ENCODE peak calls at places on chromosomes 5 and 9, in nine cellular contexts. S, R, E, J, W, N, T, B and C are unnamed samples.
A peak's percentile ranks its signal among the peaks of the same experiment; 100 is the strongest.

GRCh38 chr9:110977259-110977709 is 61.0 kb downstream of the LPAR1 start:
- DNase-seq in S (no peak), R (peak; percentile 54), E (no peak), J (no peak), W (peak; percentile 84), N (no peak), T (peak; percentile 13), B (no peak), C (no peak)

GRCh38 chr9:89678394-89679005 is 73.7 kb downstream of the GADD45G start:
- DNase-seq in S (peak; percentile 34), R (no peak), E (no peak), J (no peak), W (no peak), N (peak; percentile 53), T (no peak), B (no peak), C (no peak)

GRCh38 chr5:23089316-23089715 is 236.2 kb upstream of the CDH12 start:
- DNase-seq in S (no peak), R (no peak), E (no peak), J (no peak), W (no peak), N (no peak), T (no peak), B (no peak), C (no peak)

GRCh38 chr5:126852916-126853315 is 76.0 kb downstream of the LMNB1 start:
- DNase-seq in S (no peak), R (no peak), E (no peak), J (no peak), W (no peak), N (no peak), T (no peak), B (no peak), C (no peak)

GRCh38 chr9:136628287-136628686 is 34.4 kb upstream of the EGFL7 start:
- DNase-seq in S (no peak), R (no peak), E (no peak), J (no peak), W (no peak), N (no peak), T (no peak), B (no peak), C (no peak)

GRCh38 chr9:114016101-114016500 is 62.0 kb downstream of the AMBP start:
- DNase-seq in S (no peak), R (no peak), E (no peak), J (no peak), W (no peak), N (no peak), T (no peak), B (no peak), C (no peak)

GRCh38 chr5:1130218-1130946 is 18.5 kb upstream of the SLC12A7 start:
- DNase-seq in S (no peak), R (no peak), E (no peak), J (no peak), W (no peak), N (peak; percentile 85), T (no peak), B (peak; percentile 73), C (no peak)

GRCh38 chr9:96139592-96140251 is 162.3 kb downstream of the HSD17B3 start:
- DNase-seq in S (no peak), R (peak; percentile 85), E (no peak), J (no peak), W (peak; percentile 87), N (no peak), T (no peak), B (peak; percentile 86), C (no peak)

GRCh38 chr9:78609471-78609870 is 312.5 kb downstream of the PSAT1 start:
- DNase-seq in S (no peak), R (no peak), E (no peak), J (no peak), W (no peak), N (no peak), T (no peak), B (no peak), C (no peak)

GRCh38 chr5:22928821-22929482 is 75.8 kb upstream of the CDH12 start:
- DNase-seq in S (peak; percentile 58), R (no peak), E (peak; percentile 9), J (no peak), W (no peak), N (no peak), T (no peak), B (no peak), C (no peak)

GRCh38 chr9:35490155-35490909 is 421 bp downstream of the RUSC2 start:
- DNase-seq in S (peak; percentile 40), R (no peak), E (no peak), J (no peak), W (no peak), N (peak; percentile 66), T (peak; percentile 53), B (peak; percentile 51), C (no peak)

GRCh38 chr5:14581891-14582796 is 552 bp downstream of the OTULINL start:
- DNase-seq in S (peak; percentile 82), R (no peak), E (no peak), J (peak; percentile 75), W (peak; percentile 21), N (peak; percentile 85), T (peak; percentile 45), B (peak; percentile 83), C (peak; percentile 70)

GRCh38 chr5:14580037-14581034 is 1.3 kb upstream of the OTULINL start:
- DNase-seq in S (no peak), R (peak; percentile 68), E (no peak), J (no peak), W (peak; percentile 78), N (no peak), T (no peak), B (peak; percentile 25), C (no peak)

GRCh38 chr5:14584848-14585247 is 3.3 kb downstream of the OTULINL start:
- DNase-seq in S (no peak), R (no peak), E (no peak), J (no peak), W (no peak), N (no peak), T (no peak), B (no peak), C (no peak)

GRCh38 chr5:14581333-14581890 is at the start of gene OTULINL:
- DNase-seq in S (peak; percentile 96), R (peak; percentile 65), E (peak; percentile 91), J (peak; percentile 83), W (peak; percentile 72), N (peak; percentile 100), T (peak; percentile 71), B (peak; percentile 94), C (peak; percentile 48)

GRCh38 chr5:14582797-14583137 is 1.2 kb downstream of the OTULINL start:
- DNase-seq in S (no peak), R (no peak), E (no peak), J (no peak), W (no peak), N (no peak), T (no peak), B (peak; percentile 14), C (no peak)
- H3K4me3 ChIP-seq in S (peak overlapping the region; percentile 82), R (peak overlapping the region; percentile 15), E (no peak overlapping the region), J (peak overlapping the region; percentile 60), W (peak overlapping the region; percentile 59), N (peak overlapping the region; percentile 67), T (peak overlapping the region; percentile 96), B (no peak overlapping the region), C (no peak overlapping the region)

DNA sequence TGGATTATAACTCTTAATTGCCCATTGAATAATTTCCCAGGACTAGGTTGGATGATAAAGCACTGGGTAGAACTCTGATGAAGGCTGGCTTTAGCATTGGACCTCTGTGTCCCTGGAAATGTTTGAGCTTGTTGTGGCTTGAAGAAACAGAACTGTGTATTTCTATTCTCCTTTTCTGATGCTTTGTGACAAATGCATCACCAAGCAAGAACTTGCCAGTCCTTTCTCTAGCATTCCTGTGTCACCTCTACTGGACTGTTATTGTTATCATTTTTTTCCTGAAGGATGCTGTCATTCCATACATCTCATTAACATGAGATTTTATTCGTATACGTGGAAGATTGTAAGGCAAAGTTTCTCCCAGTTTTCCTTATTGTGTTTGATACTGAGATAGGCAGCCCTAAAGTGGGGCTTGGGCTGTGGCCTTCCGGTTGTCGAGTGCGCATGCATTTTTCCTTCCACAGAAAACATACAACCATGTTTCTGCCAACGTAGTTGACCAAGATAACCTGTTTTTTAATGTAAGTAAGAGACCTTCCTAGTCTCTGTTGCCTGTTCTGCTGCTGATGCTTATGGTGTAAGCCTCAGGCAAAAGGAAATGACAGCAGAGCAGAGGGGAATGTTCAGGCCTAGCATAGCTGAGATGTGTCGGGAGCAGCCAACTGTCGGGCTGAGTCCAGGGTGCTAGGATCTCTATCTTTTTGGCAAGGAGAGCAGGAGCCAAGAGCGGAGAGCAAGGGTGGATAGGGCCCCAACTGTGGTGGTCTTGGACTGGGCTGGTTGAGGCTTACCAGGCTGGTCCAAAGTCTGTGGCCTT is 2.3 kb downstream of the NTRK2 start:
- DNase-seq in S (no peak), R (no peak), E (no peak), J (no peak), W (no peak), N (no peak), T (no peak), B (no peak), C (no peak)
- H3K4me3 ChIP-seq in S (no peak overlapping the region), R (no peak overlapping the region), E (no peak overlapping the region), J (no peak overlapping the region), W (no peak overlapping the region), N (no peak overlapping the region), T (no peak overlapping the region), B (no peak overlapping the region), C (no peak overlapping the region)

DNA sequence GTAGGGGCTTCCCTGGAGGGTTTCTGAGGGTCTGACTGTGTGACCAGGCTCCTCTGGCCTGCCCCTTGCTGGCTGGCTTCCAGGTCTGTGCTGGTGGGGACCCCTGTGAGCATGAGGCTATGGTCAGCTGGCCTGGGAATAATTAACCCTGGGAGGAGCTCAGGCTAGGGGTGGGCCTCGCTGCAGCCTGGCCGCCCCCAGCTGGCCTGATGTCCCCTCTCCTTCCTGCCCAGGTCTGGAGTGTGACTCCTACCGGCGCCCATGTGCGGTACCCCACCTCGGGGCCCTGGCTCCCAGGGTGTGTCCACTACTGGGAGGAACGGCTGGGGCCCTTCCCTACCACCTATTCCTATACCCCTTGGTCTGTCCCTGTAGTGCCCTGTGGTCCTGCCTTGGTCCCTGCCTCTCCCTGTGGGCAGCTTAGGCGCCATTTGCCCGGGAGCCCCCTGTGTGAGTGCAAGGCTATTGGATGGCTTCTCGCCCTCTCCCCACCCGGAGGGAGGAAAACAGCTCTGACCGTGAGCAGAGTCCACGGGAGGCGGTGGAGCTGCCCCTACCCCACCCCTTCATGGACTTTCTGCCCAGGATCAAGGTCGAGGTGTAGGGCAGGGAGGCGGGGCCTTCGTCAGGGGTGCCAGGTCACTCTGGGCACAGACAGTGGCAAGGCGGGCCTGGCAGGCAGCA is 9.4 kb downstream of the RXRA start:
- DNase-seq in S (no peak), R (no peak), E (no peak), J (no peak), W (no peak), N (no peak), T (no peak), B (no peak), C (no peak)
- H3K4me3 ChIP-seq in S (no peak overlapping the region), R (no peak overlapping the region), E (no peak overlapping the region), J (no peak overlapping the region), W (no peak overlapping the region), N (no peak overlapping the region), T (no peak overlapping the region), B (no peak overlapping the region), C (no peak overlapping the region)

DNA sequence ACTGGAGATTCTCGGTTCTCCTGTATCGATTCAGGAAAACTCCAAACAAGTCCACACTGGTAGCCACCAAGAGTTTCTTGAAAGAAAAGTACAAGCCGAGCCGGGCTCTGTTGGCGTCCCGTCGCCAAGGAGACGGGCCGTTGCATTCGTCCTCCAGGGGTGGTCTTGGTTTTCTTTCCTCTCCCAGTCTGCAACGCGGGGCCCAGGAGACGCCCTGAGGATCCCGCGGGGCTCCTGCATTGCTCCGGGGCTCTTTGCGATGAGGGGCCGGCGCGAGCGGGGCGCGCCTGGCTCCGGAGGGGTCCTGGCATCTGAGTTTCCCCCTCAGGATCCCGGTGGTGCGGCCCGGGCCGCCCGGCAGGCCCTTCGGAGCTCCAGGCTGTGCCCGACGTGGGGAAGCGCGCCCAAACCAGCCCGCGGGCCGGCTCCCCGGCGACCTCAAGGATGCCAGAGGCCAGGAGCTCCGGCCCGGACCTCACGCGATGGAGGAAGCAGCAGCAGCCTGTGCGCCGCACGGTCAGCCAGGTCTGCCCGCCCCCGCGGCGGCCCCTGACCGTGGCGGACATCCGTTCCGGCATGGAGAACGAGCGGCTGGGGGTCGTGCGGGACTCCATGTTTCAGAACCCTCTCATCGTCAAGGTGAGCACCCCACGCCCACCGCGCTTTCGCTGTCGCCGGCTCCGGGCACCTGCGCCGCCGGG is at the start of gene CFAP77:
- DNase-seq in S (peak; percentile 86), R (peak; percentile 43), E (peak; percentile 73), J (no peak), W (peak; percentile 48), N (peak; percentile 94), T (peak; percentile 48), B (peak; percentile 66), C (no peak)
- H3K4me3 ChIP-seq in S (peak within 1 kb of the TSS; percentile 61), R (peak within 1 kb of the TSS; percentile 48), E (peak within 1 kb of the TSS; percentile 77), J (peak within 1 kb of the TSS; percentile 40), W (peak within 1 kb of the TSS; percentile 59), N (peak within 1 kb of the TSS; percentile 59), T (peak within 1 kb of the TSS; percentile 44), B (peak within 1 kb of the TSS; percentile 77), C (peak within 1 kb of the TSS; percentile 27)